ENCODE peak calls at places on chromosome 18, in eight cellular contexts. F, L, Q, C, X, S, H and Y are unnamed samples.
A peak's percentile ranks its signal among the peaks of the same experiment; 100 is the strongest.

GRCh38 chr18:48845174-48845573 is 105.6 kb downstream of the SMAD7 start:
- DNase-seq in F (no peak), S (no peak), Q (no peak), H (no peak), L (no peak), X (no peak), C (no peak), Y (no peak)

GRCh38 chr18:42706618-42707017 is 408.9 kb downstream of the RIT2 start:
- DNase-seq in Q (no peak), F (no peak), C (no peak), S (no peak), H (peak; percentile 94), L (peak; percentile 0), X (no peak), Y (no peak)

GRCh38 chr18:27665264-27665799 is 480.2 kb upstream of the CHST9 start:
- DNase-seq in C (no peak), L (no peak), S (no peak), Q (no peak), H (no peak), X (no peak), F (no peak), Y (no peak)

GRCh38 chr18:50051288-50051687 is 143.7 kb downstream of the MYO5B start:
- DNase-seq in F (no peak), C (no peak), H (no peak), L (no peak), Q (no peak), X (peak; percentile 18), S (peak; percentile 16), Y (no peak)

GRCh38 chr18:62282188-62282629 is 42.9 kb upstream of the TNFRSF11A start:
- DNase-seq in X (peak; percentile 12), F (no peak), L (peak; percentile 58), C (no peak), Q (no peak), S (peak; percentile 1), H (peak; percentile 20), Y (peak; percentile 46)

GRCh38 chr18:26386002-26386401 is 159.8 kb downstream of the TAF4B start:
- DNase-seq in L (peak; percentile 94), Q (no peak), F (no peak), C (no peak), H (peak; percentile 28), S (peak; percentile 62), X (no peak), Y (no peak)

GRCh38 chr18:79882522-79883241 is 68.8 kb downstream of the SLC66A2 start:
- DNase-seq in F (no peak), X (no peak), L (no peak), Q (no peak), C (no peak), H (no peak), S (no peak), Y (no peak)

GRCh38 chr18:12567849-12568248 is 90.1 kb downstream of the SPIRE1 start:
- DNase-seq in L (no peak), Q (no peak), S (no peak), C (no peak), F (no peak), X (no peak), H (no peak), Y (no peak)

GRCh38 chr18:57441395-57441794 is 6.2 kb downstream of the ONECUT2 start:
- DNase-seq in C (no peak), Q (no peak), F (no peak), L (no peak), H (no peak), X (peak; percentile 61), S (peak; percentile 49), Y (no peak)

GRCh38 chr18:59918320-59918755 is 18.5 kb downstream of the PMAIP1 start:
- DNase-seq in C (no peak), S (peak; percentile 88), F (no peak), L (no peak), H (peak; percentile 78), Q (no peak), X (peak; percentile 20), Y (no peak)

GRCh38 chr18:13455960-13456471 is 237.5 kb downstream of the LDLRAD4 start:
- DNase-seq in H (no peak), L (no peak), Q (no peak), C (no peak), X (no peak), F (peak; percentile 20), S (no peak), Y (no peak)

GRCh38 chr18:58189008-58189407 is 145.0 kb downstream of the NEDD4L start:
- DNase-seq in F (no peak), H (no peak), X (no peak), S (no peak), L (no peak), C (no peak), Q (no peak), Y (no peak)

GRCh38 chr18:35732652-35733051 is 151.1 kb downstream of the GALNT1 start:
- DNase-seq in L (no peak), H (no peak), Q (no peak), X (peak; percentile 17), S (no peak), F (no peak), C (no peak), Y (no peak)

GRCh38 chr18:906416-907170 is 1.9 kb downstream of the ADCYAP1 start:
- DNase-seq in S (peak; percentile 37), L (no peak), Q (no peak), X (peak; percentile 20), H (no peak), F (no peak), C (no peak), Y (no peak)

GRCh38 chr18:44958450-44958849 is 277.8 kb downstream of the SETBP1 start:
- DNase-seq in F (no peak), C (no peak), Q (no peak), X (no peak), S (peak; percentile 15), L (no peak), H (peak; percentile 14), Y (no peak)

GRCh38 chr18:48003426-48004349 is 73.2 kb upstream of the SMAD2 start:
- DNase-seq in F (no peak), H (peak; percentile 81), C (no peak), S (peak; percentile 87), X (no peak), Q (no peak), L (peak; percentile 22), Y (no peak)

GRCh38 chr18:36757081-36757480 is 71.7 kb downstream of the TPGS2 start:
- DNase-seq in L (peak; percentile 49), X (peak; percentile 73), C (no peak), H (peak; percentile 62), Q (no peak), F (no peak), S (peak; percentile 31), Y (no peak)

GRCh38 chr18:48605408-48605845 is 66.6 kb downstream of the CTIF start:
- DNase-seq in F (no peak), Q (no peak), X (no peak), S (peak; percentile 72), H (peak; percentile 71), L (no peak), C (no peak), Y (no peak)

GRCh38 chr18:54261894-54262293 is 7.4 kb upstream of the POLI start:
- DNase-seq in X (no peak), L (no peak), C (no peak), H (no peak), Q (no peak), F (peak; percentile 39), S (no peak), Y (no peak)

GRCh38 chr18:6414723-6415362 is at the start of gene L3MBTL4:
- DNase-seq in Q (no peak), L (no peak), H (no peak), S (peak; percentile 49), F (no peak), C (no peak), X (peak; percentile 14), Y (no peak)

GRCh38 chr18:58661423-58661822 is 9.8 kb upstream of the MALT1 start:
- DNase-seq in H (no peak), S (no peak), Q (no peak), F (no peak), L (peak; percentile 6), C (no peak), X (no peak), Y (no peak)

GRCh38 chr18:35389095-35389618 is 12.0 kb upstream of the ZNF396 start:
- DNase-seq in C (no peak), L (peak; percentile 66), Q (no peak), S (peak; percentile 27), F (no peak), X (peak; percentile 24), H (peak; percentile 42), Y (no peak)

GRCh38 chr18:10377956-10378355 is 76.5 kb upstream of the APCDD1 start:
- DNase-seq in H (no peak), F (no peak), Q (no peak), X (peak; percentile 56), S (no peak), C (no peak), L (no peak), Y (no peak)